ENCODE peak calls at places on chromosomes 6 and 20, in nine cellular contexts. Z, D, S, O, R, K, X, J and M are unnamed samples.

GRCh38 chr6:161038229-161039003 is 46.8 kb downstream of the MAP3K4 start:
- DNase-seq in Z (no peak), D (no peak), S (no peak), O (no peak), R (peak; percentile 94), K (peak; percentile 70), X (no peak), J (no peak), M (no peak)

GRCh38 chr6:28078050-28078449 is 2.3 kb upstream of the ZNF165 start:
- DNase-seq in Z (no peak), D (no peak), S (no peak), O (no peak), R (no peak), K (no peak), X (no peak), J (no peak), M (no peak)

GRCh38 chr6:109174911-109175310 is 79.6 kb downstream of the CEP57L1 start:
- DNase-seq in Z (no peak), D (no peak), S (no peak), O (no peak), R (no peak), K (no peak), X (no peak), J (no peak), M (no peak)

GRCh38 chr6:14661696-14662095 is 544.1 kb downstream of the CD83 start:
- DNase-seq in Z (no peak), D (no peak), S (no peak), O (no peak), R (no peak), K (no peak), X (no peak), J (no peak), M (no peak)

GRCh38 chr20:19962958-19963357 is 54.2 kb upstream of the NAA20 start:
- DNase-seq in Z (no peak), D (no peak), S (no peak), O (no peak), R (no peak), K (no peak), X (no peak), J (no peak), M (no peak)

GRCh38 chr6:68069921-68070709 is 565.0 kb upstream of the ADGRB3 start:
- DNase-seq in Z (no peak), D (no peak), S (no peak), O (peak; percentile 49), R (no peak), K (no peak), X (no peak), J (no peak), M (no peak)

GRCh38 chr6:125906158-125906998 is 50.2 kb upstream of the HINT3 start:
- DNase-seq in Z (no peak), D (no peak), S (peak; percentile 73), O (peak; percentile 59), R (no peak), K (no peak), X (peak; percentile 45), J (no peak), M (peak; percentile 8)

GRCh38 chr6:7975764-7976146 is 65.2 kb upstream of the TXNDC5 start:
- DNase-seq in Z (no peak), D (no peak), S (no peak), O (no peak), R (no peak), K (no peak), X (peak; percentile 22), J (no peak), M (no peak)

GRCh38 chr20:7843613-7844012 is 96.6 kb downstream of the HAO1 start:
- DNase-seq in Z (no peak), D (no peak), S (no peak), O (no peak), R (peak; percentile 65), K (peak; percentile 16), X (peak; percentile 9), J (no peak), M (no peak)

GRCh38 chr6:117907600-117908245 is 659 bp downstream of the SLC35F1 start:
- DNase-seq in Z (peak; percentile 16), D (peak; percentile 52), S (peak; percentile 62), O (peak; percentile 57), R (no peak), K (no peak), X (peak; percentile 36), J (no peak), M (peak; percentile 10)

GRCh38 chr20:7851031-7851490 is 89.2 kb downstream of the HAO1 start:
- DNase-seq in Z (no peak), D (no peak), S (no peak), O (no peak), R (peak; percentile 45), K (no peak), X (no peak), J (no peak), M (no peak)

GRCh38 chr6:91083226-91083625 is 496.4 kb upstream of the MAP3K7 start:
- DNase-seq in Z (no peak), D (no peak), S (no peak), O (no peak), R (no peak), K (no peak), X (no peak), J (no peak), M (no peak)

GRCh38 chr6:133764011-133764812 is 124.7 kb upstream of the TCF21 start:
- DNase-seq in Z (no peak), D (no peak), S (no peak), O (no peak), R (peak; percentile 74), K (no peak), X (no peak), J (no peak), M (no peak)

GRCh38 chr20:33433465-33433864 is 10.1 kb downstream of the SNTA1 start:
- DNase-seq in Z (no peak), D (no peak), S (no peak), O (peak; percentile 27), R (no peak), K (no peak), X (no peak), J (peak; percentile 63), M (no peak)

GRCh38 chr6:32980488-32981038 is 12.2 kb downstream of the BRD2 start:
- DNase-seq in Z (no peak), D (no peak), S (no peak), O (no peak), R (no peak), K (no peak), X (no peak), J (no peak), M (no peak)

GRCh38 chr20:47305667-47306066 is 50.8 kb downstream of the ZMYND8 start:
- DNase-seq in Z (no peak), D (no peak), S (no peak), O (no peak), R (no peak), K (no peak), X (no peak), J (no peak), M (no peak)

GRCh38 chr20:37526839-37527637 is 638 bp downstream of the BLCAP start:
- DNase-seq in Z (no peak), D (no peak), S (no peak), O (peak; percentile 48), R (no peak), K (no peak), X (peak; percentile 50), J (no peak), M (no peak)

GRCh38 chr6:24910850-24911712 is 24.7 kb downstream of the RIPOR2 start:
- DNase-seq in Z (peak; percentile 33), D (peak; percentile 86), S (peak; percentile 63), O (peak; percentile 52), R (no peak), K (no peak), X (peak; percentile 70), J (peak; percentile 64), M (peak; percentile 73)

GRCh38 chr6:84390334-84390733 is 162.9 kb upstream of the CEP162 start:
- DNase-seq in Z (no peak), D (no peak), S (no peak), O (no peak), R (no peak), K (no peak), X (no peak), J (no peak), M (no peak)

GRCh38 chr20:23180451-23180921 is 94.4 kb upstream of the CD93 start:
- DNase-seq in Z (no peak), D (no peak), S (no peak), O (no peak), R (no peak), K (no peak), X (no peak), J (no peak), M (no peak)

GRCh38 chr6:37433657-37434271 is 743 bp downstream of the CMTR1 start:
- DNase-seq in Z (peak; percentile 43), D (no peak), S (no peak), O (peak; percentile 22), R (no peak), K (no peak), X (peak; percentile 15), J (no peak), M (no peak)

GRCh38 chr20:32072168-32072721 is 20.2 kb downstream of the HCK start:
- DNase-seq in Z (no peak), D (peak; percentile 31), S (no peak), O (no peak), R (no peak), K (no peak), X (no peak), J (no peak), M (no peak)

GRCh38 chr6:75065524-75065923 is 140.3 kb downstream of the COL12A1 start:
- DNase-seq in Z (no peak), D (no peak), S (peak; percentile 15), O (peak; percentile 82), R (peak; percentile 26), K (no peak), X (peak; percentile 25), J (no peak), M (no peak)

GRCh38 chr6:15249371-15250019 is 3.6 kb downstream of the JARID2 start:
- DNase-seq in Z (no peak), D (no peak), S (no peak), O (no peak), R (no peak), K (no peak), X (no peak), J (no peak), M (no peak)

GRCh38 chr6:36718560-36718959 is 20.9 kb downstream of the RAB44 start:
- DNase-seq in Z (no peak), D (no peak), S (no peak), O (no peak), R (no peak), K (no peak), X (no peak), J (no peak), M (no peak)

GRCh38 chr6:11428895-11429294 is 108.7 kb upstream of the TMEM170B start:
- DNase-seq in Z (no peak), D (no peak), S (no peak), O (peak; percentile 90), R (peak; percentile 95), K (peak; percentile 47), X (peak; percentile 38), J (no peak), M (no peak)